ENCODE peak calls at places on chromosomes 16 and 17, in ten cellular contexts. J is nephron progenitor cell; X is NCI-H69; D is adrenal gland; L is naive thymus-derived CD8-positive, alpha-beta T cell; W is GOT3; G is AML-193; T is NCI-H2081; S is progenitor cell of endocrine pancreas; V is activated T-cell treated with anti-CD3 and anti-CD28 coated beads, Interleukin-2, amount 50 U/mL, for 24 hours. M is an unnamed sample.

GRCh38 chr17:14308636-14308964 is 7.7 kb downstream of the HS3ST3B1 start:
- DNase-seq in J (no peak), X (peak), D (no peak), L (no peak), W (no peak), G (no peak), T (no peak), S (no peak), V (no peak), M (no peak)

GRCh38 chr16:13093676-13094075 is 192.3 kb downstream of the SHISA9 start:
- DNase-seq in J (no peak), X (no peak), D (no peak), L (no peak), W (no peak), G (no peak), T (no peak), S (no peak), V (no peak), M (no peak)

GRCh38 chr17:45143767-45144198 is 4.5 kb upstream of the HEXIM1 start:
- DNase-seq in J (peak), X (no peak), D (peak), L (peak), W (peak), G (no peak), T (no peak), S (no peak), V (no peak), M (peak)

GRCh38 chr17:80043963-80044362 is 7.5 kb downstream of the CCDC40 start:
- DNase-seq in J (no peak), X (no peak), D (no peak), L (no peak), W (no peak), G (no peak), T (no peak), S (no peak), V (no peak), M (no peak)

GRCh38 chr17:63455417-63455816 is 9.3 kb upstream of the CYB561 start:
- DNase-seq in J (no peak), X (no peak), D (no peak), L (no peak), W (no peak), G (no peak), T (no peak), S (no peak), V (no peak), M (no peak)

GRCh38 chr17:66302761-66303626 is 581 bp downstream of the PRKCA start:
- DNase-seq in J (peak), X (peak), D (peak), L (peak), W (no peak), G (no peak), T (peak), S (peak), V (peak), M (peak)

GRCh38 chr16:70715113-70715711 is 29.4 kb upstream of the MTSS2 start:
- DNase-seq in J (peak), X (peak), D (peak), L (no peak), W (peak), G (no peak), T (no peak), S (no peak), V (no peak), M (peak)

GRCh38 chr17:66915204-66915611 is 49.3 kb upstream of the CACNG4 start:
- DNase-seq in J (no peak), X (peak), D (no peak), L (no peak), W (no peak), G (no peak), T (peak), S (no peak), V (no peak), M (peak)

GRCh38 chr16:73196670-73197069 is 148.7 kb upstream of the ZFHX3 start:
- DNase-seq in J (peak), X (peak), D (peak), L (no peak), W (no peak), G (peak), T (peak), S (no peak), V (no peak), M (peak)

M was measured in AG08396.